ENCODE peak calls at places on chromosomes 1 and 21, in eight cellular contexts. One of them, this sample, is unnamed.

GRCh38 chr1:6587261-6588005 is 7.6 kb downstream of the ZBTB48 start:
- DNase-seq in choroid plexus epithelial cell: no peak
- DNase-seq in B cell: no peak
- DNase-seq in posterior cingulate gyrus: peak; percentile 73
- DNase-seq in NCI-H146: no peak
- DNase-seq in hepatic stellate cell: no peak
- DNase-seq in Caco-2: no peak
- DNase-seq in activated naive CD4-positive, alpha-beta T cell: no peak
- DNase-seq in this sample: no peak

GRCh38 chr1:54976747-54977146 is 3.7 kb upstream of the TMEM61 start:
- DNase-seq in B cell: no peak
- DNase-seq in NCI-H146: peak; percentile 36
- DNase-seq in activated naive CD4-positive, alpha-beta T cell: no peak
- DNase-seq in posterior cingulate gyrus: no peak
- DNase-seq in choroid plexus epithelial cell: no peak
- DNase-seq in hepatic stellate cell: no peak
- DNase-seq in Caco-2: no peak
- DNase-seq in this sample: no peak

GRCh38 chr1:33363470-33363861 is 42.6 kb upstream of the A3GALT2 start:
- DNase-seq in choroid plexus epithelial cell: no peak
- DNase-seq in B cell: no peak
- DNase-seq in Caco-2: no peak
- DNase-seq in NCI-H146: peak; percentile 44
- DNase-seq in hepatic stellate cell: no peak
- DNase-seq in posterior cingulate gyrus: no peak
- DNase-seq in activated naive CD4-positive, alpha-beta T cell: no peak
- DNase-seq in this sample: no peak

GRCh38 chr1:247210062-247210385 is 38.2 kb upstream of the ZNF124 start:
- DNase-seq in choroid plexus epithelial cell: peak; percentile 22
- DNase-seq in B cell: no peak
- DNase-seq in NCI-H146: no peak
- DNase-seq in posterior cingulate gyrus: no peak
- DNase-seq in hepatic stellate cell: no peak
- DNase-seq in activated naive CD4-positive, alpha-beta T cell: no peak
- DNase-seq in Caco-2: no peak
- DNase-seq in this sample: no peak

GRCh38 chr1:40692429-40692905 is 963 bp downstream of the NFYC start:
- DNase-seq in NCI-H146: peak; percentile 16
- DNase-seq in activated naive CD4-positive, alpha-beta T cell: no peak
- DNase-seq in choroid plexus epithelial cell: peak; percentile 44
- DNase-seq in B cell: no peak
- DNase-seq in posterior cingulate gyrus: no peak
- DNase-seq in hepatic stellate cell: peak; percentile 22
- DNase-seq in Caco-2: no peak
- DNase-seq in this sample: no peak

GRCh38 chr1:37083551-37084119 is 49.3 kb upstream of the GRIK3 start:
- DNase-seq in activated naive CD4-positive, alpha-beta T cell: no peak
- DNase-seq in Caco-2: no peak
- DNase-seq in choroid plexus epithelial cell: no peak
- DNase-seq in hepatic stellate cell: no peak
- DNase-seq in NCI-H146: no peak
- DNase-seq in posterior cingulate gyrus: no peak
- DNase-seq in B cell: no peak
- DNase-seq in this sample: no peak

GRCh38 chr1:220342853-220343252 is 70.6 kb upstream of the RAB3GAP2 start:
- DNase-seq in choroid plexus epithelial cell: no peak
- DNase-seq in B cell: no peak
- DNase-seq in activated naive CD4-positive, alpha-beta T cell: no peak
- DNase-seq in NCI-H146: no peak
- DNase-seq in hepatic stellate cell: no peak
- DNase-seq in Caco-2: no peak
- DNase-seq in posterior cingulate gyrus: no peak
- DNase-seq in this sample: peak; percentile 95

GRCh38 chr1:145977486-145978476 is 13.3 kb downstream of the POLR3GL start:
- DNase-seq in activated naive CD4-positive, alpha-beta T cell: peak; percentile 46
- DNase-seq in NCI-H146: peak; percentile 78
- DNase-seq in choroid plexus epithelial cell: peak; percentile 94
- DNase-seq in Caco-2: peak; percentile 68
- DNase-seq in posterior cingulate gyrus: peak; percentile 40
- DNase-seq in hepatic stellate cell: peak; percentile 69
- DNase-seq in B cell: peak; percentile 85
- DNase-seq in this sample: no peak

GRCh38 chr1:234582626-234583354 is 27.2 kb downstream of the IRF2BP2 start:
- DNase-seq in NCI-H146: no peak
- DNase-seq in posterior cingulate gyrus: no peak
- DNase-seq in hepatic stellate cell: no peak
- DNase-seq in B cell: no peak
- DNase-seq in Caco-2: no peak
- DNase-seq in activated naive CD4-positive, alpha-beta T cell: no peak
- DNase-seq in choroid plexus epithelial cell: peak; percentile 58
- DNase-seq in this sample: peak; percentile 95

GRCh38 chr21:42830456-42831455 is 48.6 kb downstream of the WDR4 start:
- DNase-seq in hepatic stellate cell: no peak
- DNase-seq in activated naive CD4-positive, alpha-beta T cell: no peak
- DNase-seq in Caco-2: no peak
- DNase-seq in B cell: no peak
- DNase-seq in choroid plexus epithelial cell: no peak
- DNase-seq in posterior cingulate gyrus: no peak
- DNase-seq in NCI-H146: no peak
- DNase-seq in this sample: no peak

GRCh38 chr1:30111431-30111830 is 612.0 kb downstream of the MATN1 start:
- DNase-seq in activated naive CD4-positive, alpha-beta T cell: no peak
- DNase-seq in posterior cingulate gyrus: peak; percentile 34
- DNase-seq in choroid plexus epithelial cell: peak; percentile 65
- DNase-seq in hepatic stellate cell: peak; percentile 55
- DNase-seq in Caco-2: peak; percentile 32
- DNase-seq in NCI-H146: no peak
- DNase-seq in B cell: no peak
- DNase-seq in this sample: peak; percentile 21

GRCh38 chr1:217562229-217562878 is 68.5 kb downstream of the GPATCH2 start:
- DNase-seq in NCI-H146: no peak
- DNase-seq in choroid plexus epithelial cell: peak; percentile 88
- DNase-seq in Caco-2: no peak
- DNase-seq in B cell: no peak
- DNase-seq in hepatic stellate cell: peak; percentile 47
- DNase-seq in posterior cingulate gyrus: no peak
- DNase-seq in activated naive CD4-positive, alpha-beta T cell: no peak
- DNase-seq in this sample: peak; percentile 51

GRCh38 chr21:39611547-39612190 is 1.1 kb upstream of the B3GALT5 start:
- DNase-seq in B cell: no peak
- DNase-seq in Caco-2: no peak
- DNase-seq in choroid plexus epithelial cell: peak; percentile 24
- DNase-seq in posterior cingulate gyrus: no peak
- DNase-seq in hepatic stellate cell: no peak
- DNase-seq in activated naive CD4-positive, alpha-beta T cell: no peak
- DNase-seq in NCI-H146: no peak
- DNase-seq in this sample: no peak

GRCh38 chr1:8871965-8872399 is 6.5 kb downstream of the ENO1 start:
- DNase-seq in activated naive CD4-positive, alpha-beta T cell: no peak
- DNase-seq in hepatic stellate cell: no peak
- DNase-seq in posterior cingulate gyrus: no peak
- DNase-seq in B cell: no peak
- DNase-seq in NCI-H146: no peak
- DNase-seq in choroid plexus epithelial cell: peak; percentile 44
- DNase-seq in Caco-2: no peak
- DNase-seq in this sample: no peak

GRCh38 chr1:244041475-244042100 is 9.5 kb upstream of the ZBTB18 start:
- DNase-seq in B cell: no peak
- DNase-seq in choroid plexus epithelial cell: peak; percentile 7
- DNase-seq in activated naive CD4-positive, alpha-beta T cell: no peak
- DNase-seq in Caco-2: no peak
- DNase-seq in NCI-H146: no peak
- DNase-seq in posterior cingulate gyrus: no peak
- DNase-seq in hepatic stellate cell: no peak
- DNase-seq in this sample: no peak

GRCh38 chr21:26405735-26406361 is 167.2 kb downstream of the CYYR1 start:
- DNase-seq in Caco-2: no peak
- DNase-seq in choroid plexus epithelial cell: peak; percentile 87
- DNase-seq in B cell: no peak
- DNase-seq in NCI-H146: no peak
- DNase-seq in hepatic stellate cell: peak; percentile 57
- DNase-seq in activated naive CD4-positive, alpha-beta T cell: no peak
- DNase-seq in posterior cingulate gyrus: no peak
- DNase-seq in this sample: peak; percentile 51

GRCh38 chr1:168112673-168113305 is 23.9 kb downstream of the GPR161 start:
- DNase-seq in NCI-H146: peak; percentile 39
- DNase-seq in activated naive CD4-positive, alpha-beta T cell: no peak
- DNase-seq in posterior cingulate gyrus: no peak
- DNase-seq in Caco-2: no peak
- DNase-seq in B cell: no peak
- DNase-seq in choroid plexus epithelial cell: peak; percentile 83
- DNase-seq in hepatic stellate cell: peak; percentile 50
- DNase-seq in this sample: peak; percentile 83

GRCh38 chr21:28729887-28730286 is 262.8 kb downstream of the LTN1 start:
- DNase-seq in choroid plexus epithelial cell: no peak
- DNase-seq in activated naive CD4-positive, alpha-beta T cell: no peak
- DNase-seq in NCI-H146: no peak
- DNase-seq in posterior cingulate gyrus: no peak
- DNase-seq in B cell: no peak
- DNase-seq in Caco-2: peak; percentile 10
- DNase-seq in hepatic stellate cell: no peak
- DNase-seq in this sample: no peak

GRCh38 chr1:33170351-33171274 is 11.2 kb downstream of the TRIM62 start:
- DNase-seq in choroid plexus epithelial cell: no peak
- DNase-seq in posterior cingulate gyrus: no peak
- DNase-seq in activated naive CD4-positive, alpha-beta T cell: no peak
- DNase-seq in B cell: no peak
- DNase-seq in hepatic stellate cell: no peak
- DNase-seq in NCI-H146: no peak
- DNase-seq in Caco-2: no peak
- DNase-seq in this sample: no peak

GRCh38 chr1:224513787-224514209 is 79.2 kb upstream of the WDR26 start:
- DNase-seq in activated naive CD4-positive, alpha-beta T cell: peak; percentile 82
- DNase-seq in choroid plexus epithelial cell: peak; percentile 84
- DNase-seq in Caco-2: peak; percentile 90
- DNase-seq in posterior cingulate gyrus: peak; percentile 66
- DNase-seq in NCI-H146: peak; percentile 79
- DNase-seq in hepatic stellate cell: peak; percentile 85
- DNase-seq in B cell: peak; percentile 80
- DNase-seq in this sample: peak; percentile 68

GRCh38 chr1:208668991-208669390 is 424.8 kb upstream of the PLXNA2 start:
- DNase-seq in NCI-H146: no peak
- DNase-seq in activated naive CD4-positive, alpha-beta T cell: no peak
- DNase-seq in posterior cingulate gyrus: no peak
- DNase-seq in choroid plexus epithelial cell: peak; percentile 1
- DNase-seq in hepatic stellate cell: no peak
- DNase-seq in Caco-2: peak; percentile 12
- DNase-seq in B cell: no peak
- DNase-seq in this sample: no peak

GRCh38 chr1:226945858-226946245 is 5.8 kb downstream of the COQ8A start:
- DNase-seq in posterior cingulate gyrus: no peak
- DNase-seq in Caco-2: no peak
- DNase-seq in hepatic stellate cell: no peak
- DNase-seq in activated naive CD4-positive, alpha-beta T cell: no peak
- DNase-seq in NCI-H146: peak; percentile 39
- DNase-seq in B cell: no peak
- DNase-seq in choroid plexus epithelial cell: no peak
- DNase-seq in this sample: no peak

GRCh38 chr1:43660355-43660754 is 10.4 kb downstream of the KDM4A start:
- DNase-seq in hepatic stellate cell: no peak
- DNase-seq in NCI-H146: no peak
- DNase-seq in choroid plexus epithelial cell: no peak
- DNase-seq in B cell: no peak
- DNase-seq in Caco-2: no peak
- DNase-seq in posterior cingulate gyrus: no peak
- DNase-seq in activated naive CD4-positive, alpha-beta T cell: no peak
- DNase-seq in this sample: no peak

This sample was measured in foreskin melanocyte.